ENCODE peak calls at places on chromosomes 1 and 21, in eight cellular contexts. One of them, this sample, is unnamed.

GRCh38 chr1:940121-941026 is 16.7 kb downstream of the SAMD11 start:
- ATAC-seq in HCT116: peak; percentile 31
- ATAC-seq in GM23338: peak; percentile 4
- ATAC-seq in GM12878: peak; percentile 33
- ATAC-seq in HepG2: peak; percentile 16
- ATAC-seq in K562: peak; percentile 62
- ATAC-seq in Panc1: peak; percentile 14
- ATAC-seq in upper lobe of left lung: no peak
- ATAC-seq in this sample: peak; percentile 40

GRCh38 chr21:42118901-42119300 is 47.8 kb downstream of the UMODL1 start:
- ATAC-seq in HepG2: no peak
- ATAC-seq in upper lobe of left lung: no peak
- ATAC-seq in GM23338: no peak
- ATAC-seq in GM12878: peak; percentile 8
- ATAC-seq in Panc1: no peak
- ATAC-seq in HCT116: no peak
- ATAC-seq in K562: no peak
- ATAC-seq in this sample: no peak

GRCh38 chr1:32949519-32949918 is 15.1 kb downstream of the RNF19B start:
- ATAC-seq in GM12878: no peak
- ATAC-seq in upper lobe of left lung: no peak
- ATAC-seq in GM23338: no peak
- ATAC-seq in HepG2: no peak
- ATAC-seq in K562: no peak
- ATAC-seq in Panc1: no peak
- ATAC-seq in HCT116: no peak
- ATAC-seq in this sample: no peak

GRCh38 chr1:226990133-226990716 is 50.1 kb downstream of the COQ8A start:
- ATAC-seq in upper lobe of left lung: no peak
- ATAC-seq in HCT116: no peak
- ATAC-seq in K562: peak; percentile 93
- ATAC-seq in HepG2: peak; percentile 30
- ATAC-seq in GM23338: no peak
- ATAC-seq in Panc1: no peak
- ATAC-seq in GM12878: peak; percentile 91
- ATAC-seq in this sample: no peak

GRCh38 chr1:58854576-58854975 is 70.7 kb upstream of the JUN start:
- ATAC-seq in GM12878: peak; percentile 60
- ATAC-seq in K562: no peak
- ATAC-seq in Panc1: no peak
- ATAC-seq in upper lobe of left lung: peak; percentile 50
- ATAC-seq in HepG2: no peak
- ATAC-seq in GM23338: no peak
- ATAC-seq in HCT116: no peak
- ATAC-seq in this sample: no peak

GRCh38 chr1:92848201-92848600 is 16.4 kb downstream of the RPL5 start:
- ATAC-seq in GM23338: no peak
- ATAC-seq in HepG2: no peak
- ATAC-seq in HCT116: no peak
- ATAC-seq in upper lobe of left lung: no peak
- ATAC-seq in Panc1: no peak
- ATAC-seq in K562: peak; percentile 22
- ATAC-seq in GM12878: no peak
- ATAC-seq in this sample: no peak

GRCh38 chr1:204241050-204241449 is 27.3 kb upstream of the GOLT1A start:
- ATAC-seq in K562: peak; percentile 62
- ATAC-seq in Panc1: no peak
- ATAC-seq in HCT116: peak; percentile 47
- ATAC-seq in upper lobe of left lung: no peak
- ATAC-seq in HepG2: no peak
- ATAC-seq in GM23338: peak; percentile 47
- ATAC-seq in GM12878: no peak
- ATAC-seq in this sample: no peak

GRCh38 chr1:205449254-205449749 is 6.5 kb downstream of the BLACAT1 start:
- ATAC-seq in GM23338: no peak
- ATAC-seq in Panc1: peak; percentile 30
- ATAC-seq in HCT116: peak; percentile 14
- ATAC-seq in upper lobe of left lung: no peak
- ATAC-seq in GM12878: peak; percentile 34
- ATAC-seq in K562: peak; percentile 16
- ATAC-seq in HepG2: peak; percentile 59
- ATAC-seq in this sample: no peak

GRCh38 chr1:207789792-207790787 is 38.2 kb downstream of the CD46 start:
- ATAC-seq in upper lobe of left lung: no peak
- ATAC-seq in K562: no peak
- ATAC-seq in HepG2: no peak
- ATAC-seq in GM23338: no peak
- ATAC-seq in Panc1: no peak
- ATAC-seq in GM12878: no peak
- ATAC-seq in HCT116: no peak
- ATAC-seq in this sample: no peak

GRCh38 chr21:23939369-23940065 is 1667.8 kb downstream of the MRPL39 start:
- ATAC-seq in GM23338: no peak
- ATAC-seq in HepG2: no peak
- ATAC-seq in upper lobe of left lung: no peak
- ATAC-seq in K562: no peak
- ATAC-seq in HCT116: no peak
- ATAC-seq in GM12878: no peak
- ATAC-seq in Panc1: no peak
- ATAC-seq in this sample: no peak

GRCh38 chr21:34201001-34201400 is 127.6 kb downstream of the MRPS6 start:
- ATAC-seq in HepG2: no peak
- ATAC-seq in GM12878: no peak
- ATAC-seq in HCT116: no peak
- ATAC-seq in Panc1: no peak
- ATAC-seq in K562: no peak
- ATAC-seq in upper lobe of left lung: no peak
- ATAC-seq in GM23338: no peak
- ATAC-seq in this sample: no peak

GRCh38 chr1:25482211-25482610 is 51.5 kb downstream of the MACO1 start:
- ATAC-seq in HepG2: no peak
- ATAC-seq in upper lobe of left lung: no peak
- ATAC-seq in Panc1: no peak
- ATAC-seq in HCT116: no peak
- ATAC-seq in K562: peak; percentile 68
- ATAC-seq in GM12878: no peak
- ATAC-seq in GM23338: no peak
- ATAC-seq in this sample: no peak

GRCh38 chr1:94105501-94105952 is 15.4 kb downstream of the ABCA4 start:
- ATAC-seq in K562: no peak
- ATAC-seq in HCT116: no peak
- ATAC-seq in Panc1: no peak
- ATAC-seq in HepG2: no peak
- ATAC-seq in GM23338: peak; percentile 68
- ATAC-seq in GM12878: no peak
- ATAC-seq in upper lobe of left lung: no peak
- ATAC-seq in this sample: no peak

GRCh38 chr1:66315675-66316074 is 218.3 kb upstream of the SGIP1 start:
- ATAC-seq in HCT116: peak; percentile 92
- ATAC-seq in GM12878: no peak
- ATAC-seq in GM23338: no peak
- ATAC-seq in K562: no peak
- ATAC-seq in HepG2: no peak
- ATAC-seq in Panc1: no peak
- ATAC-seq in upper lobe of left lung: peak; percentile 64
- ATAC-seq in this sample: no peak

GRCh38 chr21:41648591-41649031 is 118.2 kb downstream of the RIPK4 start:
- ATAC-seq in HCT116: no peak
- ATAC-seq in HepG2: no peak
- ATAC-seq in GM23338: no peak
- ATAC-seq in K562: no peak
- ATAC-seq in Panc1: peak; percentile 49
- ATAC-seq in GM12878: peak; percentile 89
- ATAC-seq in upper lobe of left lung: no peak
- ATAC-seq in this sample: no peak

GRCh38 chr21:42746593-42747266 is 93.3 kb downstream of the PDE9A start:
- ATAC-seq in Panc1: no peak
- ATAC-seq in upper lobe of left lung: peak; percentile 41
- ATAC-seq in HepG2: no peak
- ATAC-seq in GM12878: no peak
- ATAC-seq in K562: no peak
- ATAC-seq in HCT116: no peak
- ATAC-seq in GM23338: no peak
- ATAC-seq in this sample: no peak

GRCh38 chr1:154325583-154326545 is 539 bp downstream of the ATP8B2 start:
- ATAC-seq in GM12878: peak; percentile 18
- ATAC-seq in upper lobe of left lung: peak; percentile 56
- ATAC-seq in GM23338: peak; percentile 57
- ATAC-seq in HCT116: peak; percentile 63
- ATAC-seq in Panc1: peak; percentile 70
- ATAC-seq in HepG2: peak; percentile 77
- ATAC-seq in K562: peak; percentile 86
- ATAC-seq in this sample: peak; percentile 60
- TF ChIP-seq POLR2AphosphoS5 in GM12878: no peak
- TF ChIP-seq POLR2AphosphoS5 in upper lobe of left lung: no peak
- TF ChIP-seq POLR2AphosphoS5 in GM23338: peak; percentile 39
- TF ChIP-seq POLR2AphosphoS5 in HCT116: peak; percentile 21
- TF ChIP-seq POLR2AphosphoS5 in Panc1: no peak
- TF ChIP-seq POLR2AphosphoS5 in HepG2: no peak
- TF ChIP-seq POLR2AphosphoS5 in K562: no peak
- TF ChIP-seq POLR2AphosphoS5 in this sample: peak; percentile 64

GRCh38 chr21:18164483-18164882 is 80.2 kb upstream of the CHODL start:
- ATAC-seq in K562: no peak
- ATAC-seq in GM23338: no peak
- ATAC-seq in Panc1: no peak
- ATAC-seq in HCT116: no peak
- ATAC-seq in HepG2: no peak
- ATAC-seq in upper lobe of left lung: no peak
- ATAC-seq in GM12878: no peak
- ATAC-seq in this sample: no peak

GRCh38 chr21:18168108-18168507 is 76.5 kb upstream of the CHODL start:
- ATAC-seq in GM12878: no peak
- ATAC-seq in HepG2: no peak
- ATAC-seq in HCT116: no peak
- ATAC-seq in Panc1: no peak
- ATAC-seq in GM23338: no peak
- ATAC-seq in K562: no peak
- ATAC-seq in upper lobe of left lung: no peak
- ATAC-seq in this sample: no peak

GRCh38 chr21:18161841-18162240 is 82.8 kb upstream of the CHODL start:
- ATAC-seq in Panc1: no peak
- ATAC-seq in K562: no peak
- ATAC-seq in GM23338: no peak
- ATAC-seq in HepG2: no peak
- ATAC-seq in HCT116: no peak
- ATAC-seq in GM12878: no peak
- ATAC-seq in upper lobe of left lung: no peak
- ATAC-seq in this sample: no peak

GRCh38 chr21:18170221-18170620 is 74.4 kb upstream of the CHODL start:
- ATAC-seq in GM12878: no peak
- ATAC-seq in upper lobe of left lung: no peak
- ATAC-seq in HCT116: no peak
- ATAC-seq in HepG2: no peak
- ATAC-seq in K562: no peak
- ATAC-seq in GM23338: no peak
- ATAC-seq in Panc1: no peak
- ATAC-seq in this sample: no peak

DNA sequence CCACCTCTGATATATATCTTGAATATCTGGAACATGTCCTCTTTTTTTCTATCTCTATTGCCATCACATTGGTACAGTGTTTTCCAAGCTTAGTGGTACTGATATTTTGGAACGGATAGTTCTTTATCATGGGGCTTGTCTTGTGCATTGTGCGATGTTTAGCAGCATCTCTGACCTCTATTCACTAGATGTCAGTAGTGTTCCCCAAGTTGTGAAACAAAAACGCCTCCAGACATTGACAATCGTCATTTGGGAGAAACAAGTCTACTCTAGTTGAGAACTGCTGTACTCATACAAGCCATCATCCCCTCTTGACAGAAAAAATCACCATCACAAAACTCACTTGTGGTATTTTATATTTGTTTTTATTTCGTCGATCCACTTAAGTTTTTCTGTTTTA is 79.7 kb upstream of the CHODL start:
- ATAC-seq in GM23338: peak; percentile 48
- ATAC-seq in upper lobe of left lung: no peak
- ATAC-seq in K562: no peak
- ATAC-seq in Panc1: no peak
- ATAC-seq in HepG2: peak; percentile 37
- ATAC-seq in GM12878: no peak
- ATAC-seq in HCT116: no peak
- ATAC-seq in this sample: no peak
- TF ChIP-seq CTCF in GM23338: peak; percentile 23
- TF ChIP-seq CTCF in upper lobe of left lung: no peak
- TF ChIP-seq CTCF in K562: no peak
- TF ChIP-seq CTCF in Panc1: no peak
- TF ChIP-seq CTCF in HepG2: no peak
- TF ChIP-seq CTCF in GM12878: no peak
- TF ChIP-seq CTCF in HCT116: no peak
- TF ChIP-seq CTCF in this sample: no peak

GRCh38 chr1:111802110-111802509 is 46.4 kb downstream of the DDX20 start:
- ATAC-seq in HepG2: no peak
- ATAC-seq in GM23338: no peak
- ATAC-seq in GM12878: no peak
- ATAC-seq in Panc1: no peak
- ATAC-seq in HCT116: no peak
- ATAC-seq in K562: no peak
- ATAC-seq in upper lobe of left lung: no peak
- ATAC-seq in this sample: no peak

GRCh38 chr1:111802984-111803383 is 47.3 kb downstream of the DDX20 start:
- ATAC-seq in HepG2: no peak
- ATAC-seq in GM12878: no peak
- ATAC-seq in HCT116: no peak
- ATAC-seq in GM23338: no peak
- ATAC-seq in Panc1: no peak
- ATAC-seq in upper lobe of left lung: no peak
- ATAC-seq in K562: no peak
- ATAC-seq in this sample: no peak

GRCh38 chr1:111801071-111801850 is 45.6 kb downstream of the DDX20 start:
- ATAC-seq in GM23338: peak; percentile 78
- ATAC-seq in Panc1: peak; percentile 65
- ATAC-seq in GM12878: no peak
- ATAC-seq in K562: peak; percentile 91
- ATAC-seq in upper lobe of left lung: no peak
- ATAC-seq in HCT116: peak; percentile 53
- ATAC-seq in HepG2: peak; percentile 77
- ATAC-seq in this sample: no peak

GRCh38 chr1:111803951-111804350 is 48.2 kb downstream of the DDX20 start:
- ATAC-seq in GM12878: no peak
- ATAC-seq in HepG2: no peak
- ATAC-seq in Panc1: no peak
- ATAC-seq in GM23338: no peak
- ATAC-seq in upper lobe of left lung: no peak
- ATAC-seq in HCT116: no peak
- ATAC-seq in K562: no peak
- ATAC-seq in this sample: no peak

GRCh38 chr1:111804736-111805135 is 49.0 kb downstream of the DDX20 start:
- ATAC-seq in upper lobe of left lung: no peak
- ATAC-seq in GM23338: peak; percentile 70
- ATAC-seq in HepG2: no peak
- ATAC-seq in GM12878: no peak
- ATAC-seq in HCT116: no peak
- ATAC-seq in Panc1: no peak
- ATAC-seq in K562: peak; percentile 29
- ATAC-seq in this sample: no peak
- TF ChIP-seq POLR2AphosphoS5 in upper lobe of left lung: no peak
- TF ChIP-seq POLR2AphosphoS5 in GM23338: no peak
- TF ChIP-seq POLR2AphosphoS5 in HepG2: no peak
- TF ChIP-seq POLR2AphosphoS5 in GM12878: no peak
- TF ChIP-seq POLR2AphosphoS5 in HCT116: no peak
- TF ChIP-seq POLR2AphosphoS5 in Panc1: no peak
- TF ChIP-seq POLR2AphosphoS5 in K562: no peak
- TF ChIP-seq POLR2AphosphoS5 in this sample: no peak

GRCh38 chr1:245671966-245672767 is 517.4 kb downstream of the KIF26B start:
- ATAC-seq in Panc1: no peak
- ATAC-seq in upper lobe of left lung: no peak
- ATAC-seq in K562: no peak
- ATAC-seq in GM12878: no peak
- ATAC-seq in HepG2: no peak
- ATAC-seq in GM23338: no peak
- ATAC-seq in HCT116: no peak
- ATAC-seq in this sample: no peak
- TF ChIP-seq CTCF in Panc1: no peak
- TF ChIP-seq CTCF in upper lobe of left lung: no peak
- TF ChIP-seq CTCF in K562: no peak
- TF ChIP-seq CTCF in GM12878: no peak
- TF ChIP-seq CTCF in HepG2: no peak
- TF ChIP-seq CTCF in GM23338: no peak
- TF ChIP-seq CTCF in HCT116: no peak
- TF ChIP-seq CTCF in this sample: no peak